ENCODE peak calls at places on chromosomes 5 and 9, in ten cellular contexts. One of them, this sample, is unnamed.

GRCh38 chr5:126014691-126015090 is 408.5 kb upstream of the GRAMD2B start:
- DNase-seq in cardiac muscle cell: no peak
- DNase-seq in neuronal stem cell: no peak
- DNase-seq in prostate gland: no peak
- DNase-seq in AG10803: no peak
- DNase-seq in K562: no peak
- DNase-seq in dorsolateral prefrontal cortex: no peak
- DNase-seq in aorta: no peak
- DNase-seq in upper lobe of right lung: no peak
- DNase-seq in Peyer's patch: no peak
- DNase-seq in this sample: no peak

GRCh38 chr5:118146824-118147223 is 841.5 kb downstream of the DTWD2 start:
- DNase-seq in cardiac muscle cell: no peak
- DNase-seq in neuronal stem cell: no peak
- DNase-seq in aorta: no peak
- DNase-seq in Peyer's patch: no peak
- DNase-seq in AG10803: no peak
- DNase-seq in K562: no peak
- DNase-seq in prostate gland: no peak
- DNase-seq in dorsolateral prefrontal cortex: no peak
- DNase-seq in upper lobe of right lung: no peak
- DNase-seq in this sample: no peak

GRCh38 chr5:108421713-108422112 is 39.8 kb upstream of the FBXL17 start:
- DNase-seq in dorsolateral prefrontal cortex: no peak
- DNase-seq in AG10803: no peak
- DNase-seq in cardiac muscle cell: no peak
- DNase-seq in prostate gland: no peak
- DNase-seq in Peyer's patch: no peak
- DNase-seq in K562: no peak
- DNase-seq in upper lobe of right lung: no peak
- DNase-seq in aorta: no peak
- DNase-seq in neuronal stem cell: no peak
- DNase-seq in this sample: no peak

GRCh38 chr9:14561929-14562386 is 131.3 kb downstream of the ZDHHC21 start:
- DNase-seq in AG10803: no peak
- DNase-seq in K562: no peak
- DNase-seq in neuronal stem cell: peak; percentile 17
- DNase-seq in upper lobe of right lung: no peak
- DNase-seq in Peyer's patch: no peak
- DNase-seq in prostate gland: no peak
- DNase-seq in aorta: no peak
- DNase-seq in dorsolateral prefrontal cortex: no peak
- DNase-seq in cardiac muscle cell: peak; percentile 44
- DNase-seq in this sample: no peak

GRCh38 chr5:180868960-180869359 is 7.9 kb upstream of the ZFP62 start:
- DNase-seq in Peyer's patch: peak; percentile 95
- DNase-seq in upper lobe of right lung: peak; percentile 90
- DNase-seq in neuronal stem cell: peak; percentile 82
- DNase-seq in cardiac muscle cell: peak; percentile 56
- DNase-seq in AG10803: peak; percentile 66
- DNase-seq in K562: peak; percentile 69
- DNase-seq in dorsolateral prefrontal cortex: peak; percentile 57
- DNase-seq in prostate gland: peak; percentile 91
- DNase-seq in aorta: peak; percentile 92
- DNase-seq in this sample: peak; percentile 41

GRCh38 chr5:167964529-167964928 is 326.9 kb upstream of the WWC1 start:
- DNase-seq in aorta: no peak
- DNase-seq in neuronal stem cell: no peak
- DNase-seq in dorsolateral prefrontal cortex: no peak
- DNase-seq in Peyer's patch: no peak
- DNase-seq in AG10803: no peak
- DNase-seq in upper lobe of right lung: no peak
- DNase-seq in K562: no peak
- DNase-seq in prostate gland: no peak
- DNase-seq in cardiac muscle cell: no peak
- DNase-seq in this sample: no peak

GRCh38 chr9:97480749-97481148 is 20.7 kb upstream of the TMOD1 start:
- DNase-seq in AG10803: peak; percentile 77
- DNase-seq in K562: no peak
- DNase-seq in prostate gland: no peak
- DNase-seq in aorta: no peak
- DNase-seq in Peyer's patch: no peak
- DNase-seq in neuronal stem cell: no peak
- DNase-seq in cardiac muscle cell: no peak
- DNase-seq in upper lobe of right lung: no peak
- DNase-seq in dorsolateral prefrontal cortex: no peak
- DNase-seq in this sample: no peak

GRCh38 chr5:132814441-132815294 is 1.6 kb downstream of the SOWAHA start:
- DNase-seq in AG10803: no peak
- DNase-seq in neuronal stem cell: no peak
- DNase-seq in cardiac muscle cell: no peak
- DNase-seq in upper lobe of right lung: no peak
- DNase-seq in K562: no peak
- DNase-seq in aorta: no peak
- DNase-seq in dorsolateral prefrontal cortex: no peak
- DNase-seq in prostate gland: no peak
- DNase-seq in Peyer's patch: no peak
- DNase-seq in this sample: no peak

GRCh38 chr9:93663877-93664548 is 87.6 kb downstream of the PHF2 start:
- DNase-seq in Peyer's patch: peak; percentile 41
- DNase-seq in dorsolateral prefrontal cortex: no peak
- DNase-seq in cardiac muscle cell: no peak
- DNase-seq in prostate gland: no peak
- DNase-seq in AG10803: no peak
- DNase-seq in upper lobe of right lung: peak; percentile 46
- DNase-seq in neuronal stem cell: no peak
- DNase-seq in aorta: peak; percentile 62
- DNase-seq in K562: no peak
- DNase-seq in this sample: no peak

GRCh38 chr5:66410056-66410455 is 186.1 kb upstream of the MAST4 start:
- DNase-seq in cardiac muscle cell: no peak
- DNase-seq in AG10803: no peak
- DNase-seq in prostate gland: no peak
- DNase-seq in K562: no peak
- DNase-seq in upper lobe of right lung: no peak
- DNase-seq in dorsolateral prefrontal cortex: no peak
- DNase-seq in aorta: no peak
- DNase-seq in neuronal stem cell: no peak
- DNase-seq in Peyer's patch: no peak
- DNase-seq in this sample: no peak

GRCh38 chr5:77333451-77334123 is 123.1 kb downstream of the PDE8B start:
- DNase-seq in AG10803: no peak
- DNase-seq in dorsolateral prefrontal cortex: no peak
- DNase-seq in K562: no peak
- DNase-seq in aorta: no peak
- DNase-seq in neuronal stem cell: no peak
- DNase-seq in cardiac muscle cell: peak; percentile 38
- DNase-seq in Peyer's patch: no peak
- DNase-seq in upper lobe of right lung: no peak
- DNase-seq in prostate gland: no peak
- DNase-seq in this sample: no peak

GRCh38 chr5:139646912-139647391 is 1.2 kb upstream of the CXXC5 start:
- DNase-seq in prostate gland: no peak
- DNase-seq in cardiac muscle cell: no peak
- DNase-seq in aorta: peak; percentile 76
- DNase-seq in dorsolateral prefrontal cortex: no peak
- DNase-seq in Peyer's patch: peak; percentile 52
- DNase-seq in upper lobe of right lung: peak; percentile 69
- DNase-seq in neuronal stem cell: no peak
- DNase-seq in AG10803: no peak
- DNase-seq in K562: peak; percentile 28
- DNase-seq in this sample: no peak

GRCh38 chr9:2116073-2116472 is 100.9 kb downstream of the SMARCA2 start:
- DNase-seq in Peyer's patch: no peak
- DNase-seq in AG10803: peak; percentile 37
- DNase-seq in prostate gland: no peak
- DNase-seq in neuronal stem cell: no peak
- DNase-seq in upper lobe of right lung: no peak
- DNase-seq in K562: peak; percentile 5
- DNase-seq in cardiac muscle cell: no peak
- DNase-seq in dorsolateral prefrontal cortex: no peak
- DNase-seq in aorta: no peak
- DNase-seq in this sample: no peak

GRCh38 chr9:13550519-13550918 is 271.0 kb upstream of the MPDZ start:
- DNase-seq in cardiac muscle cell: no peak
- DNase-seq in K562: no peak
- DNase-seq in AG10803: no peak
- DNase-seq in upper lobe of right lung: no peak
- DNase-seq in prostate gland: no peak
- DNase-seq in aorta: no peak
- DNase-seq in Peyer's patch: no peak
- DNase-seq in neuronal stem cell: no peak
- DNase-seq in dorsolateral prefrontal cortex: no peak
- DNase-seq in this sample: no peak

GRCh38 chr5:143016777-143017374 is 246.7 kb downstream of the ARHGAP26 start:
- DNase-seq in K562: peak; percentile 17
- DNase-seq in AG10803: peak; percentile 46
- DNase-seq in prostate gland: peak; percentile 39
- DNase-seq in neuronal stem cell: no peak
- DNase-seq in aorta: no peak
- DNase-seq in cardiac muscle cell: peak; percentile 57
- DNase-seq in Peyer's patch: no peak
- DNase-seq in upper lobe of right lung: no peak
- DNase-seq in dorsolateral prefrontal cortex: no peak
- DNase-seq in this sample: peak; percentile 30

GRCh38 chr5:143154495-143155375 is 248.8 kb downstream of the NR3C1 start:
- DNase-seq in upper lobe of right lung: no peak
- DNase-seq in AG10803: peak; percentile 80
- DNase-seq in K562: no peak
- DNase-seq in aorta: no peak
- DNase-seq in cardiac muscle cell: no peak
- DNase-seq in dorsolateral prefrontal cortex: no peak
- DNase-seq in prostate gland: no peak
- DNase-seq in Peyer's patch: no peak
- DNase-seq in neuronal stem cell: no peak
- DNase-seq in this sample: no peak

GRCh38 chr5:10831416-10831815 is 70.4 kb upstream of the DAP start:
- DNase-seq in cardiac muscle cell: no peak
- DNase-seq in Peyer's patch: no peak
- DNase-seq in upper lobe of right lung: no peak
- DNase-seq in dorsolateral prefrontal cortex: no peak
- DNase-seq in aorta: no peak
- DNase-seq in K562: no peak
- DNase-seq in AG10803: peak; percentile 93
- DNase-seq in neuronal stem cell: no peak
- DNase-seq in prostate gland: no peak
- DNase-seq in this sample: no peak

GRCh38 chr5:87393331-87393730 is 19.4 kb downstream of the CCNH start:
- DNase-seq in prostate gland: no peak
- DNase-seq in upper lobe of right lung: no peak
- DNase-seq in dorsolateral prefrontal cortex: no peak
- DNase-seq in aorta: no peak
- DNase-seq in AG10803: peak; percentile 91
- DNase-seq in K562: no peak
- DNase-seq in cardiac muscle cell: no peak
- DNase-seq in Peyer's patch: no peak
- DNase-seq in neuronal stem cell: no peak
- DNase-seq in this sample: no peak

GRCh38 chr5:6419340-6419852 is 29.3 kb upstream of the UBE2QL1 start:
- DNase-seq in cardiac muscle cell: no peak
- DNase-seq in AG10803: no peak
- DNase-seq in prostate gland: no peak
- DNase-seq in K562: no peak
- DNase-seq in upper lobe of right lung: no peak
- DNase-seq in Peyer's patch: peak; percentile 53
- DNase-seq in aorta: no peak
- DNase-seq in dorsolateral prefrontal cortex: no peak
- DNase-seq in neuronal stem cell: no peak
- DNase-seq in this sample: no peak
- H3K4me3 ChIP-seq in cardiac muscle cell: no peak overlapping the region
- H3K4me3 ChIP-seq in AG10803: no peak overlapping the region
- H3K4me3 ChIP-seq in prostate gland: no peak overlapping the region
- H3K4me3 ChIP-seq in K562: no peak overlapping the region
- H3K4me3 ChIP-seq in upper lobe of right lung: no peak overlapping the region
- H3K4me3 ChIP-seq in Peyer's patch: no peak overlapping the region
- H3K4me3 ChIP-seq in aorta: no peak overlapping the region
- H3K4me3 ChIP-seq in dorsolateral prefrontal cortex: peak overlapping the region; percentile 3
- H3K4me3 ChIP-seq in neuronal stem cell: no peak overlapping the region
- H3K4me3 ChIP-seq in this sample: no peak overlapping the region

DNA sequence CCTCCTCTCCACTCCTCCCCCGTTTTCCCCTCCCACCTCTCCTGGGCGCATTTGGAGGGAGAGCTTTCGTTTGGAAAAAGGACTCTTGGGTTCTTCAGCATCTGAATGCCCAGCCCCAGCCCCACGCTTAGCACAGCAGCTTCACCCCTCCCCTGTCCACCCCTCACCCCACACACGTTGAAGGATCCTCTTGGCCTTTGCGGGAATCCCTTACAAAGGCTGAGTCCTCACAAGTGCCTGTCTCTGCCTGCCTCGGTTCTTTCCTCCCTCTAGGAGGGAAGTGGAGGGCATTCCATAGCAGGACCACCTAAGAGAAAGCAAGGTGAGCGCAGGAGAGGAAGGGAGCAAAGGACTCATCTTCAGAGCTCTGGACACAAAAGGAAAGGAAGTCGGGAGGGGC is 67.3 kb downstream of the DMRT1 start:
- DNase-seq in dorsolateral prefrontal cortex: no peak
- DNase-seq in cardiac muscle cell: no peak
- DNase-seq in prostate gland: no peak
- DNase-seq in AG10803: no peak
- DNase-seq in upper lobe of right lung: no peak
- DNase-seq in K562: no peak
- DNase-seq in Peyer's patch: no peak
- DNase-seq in aorta: no peak
- DNase-seq in neuronal stem cell: no peak
- DNase-seq in this sample: no peak
- H3K4me3 ChIP-seq in dorsolateral prefrontal cortex: no peak overlapping the region
- H3K4me3 ChIP-seq in cardiac muscle cell: no peak overlapping the region
- H3K4me3 ChIP-seq in prostate gland: no peak overlapping the region
- H3K4me3 ChIP-seq in AG10803: no peak overlapping the region
- H3K4me3 ChIP-seq in upper lobe of right lung: no peak overlapping the region
- H3K4me3 ChIP-seq in K562: no peak overlapping the region
- H3K4me3 ChIP-seq in Peyer's patch: no peak overlapping the region
- H3K4me3 ChIP-seq in aorta: no peak overlapping the region
- H3K4me3 ChIP-seq in neuronal stem cell: no peak overlapping the region
- H3K4me3 ChIP-seq in this sample: no peak overlapping the region

DNA sequence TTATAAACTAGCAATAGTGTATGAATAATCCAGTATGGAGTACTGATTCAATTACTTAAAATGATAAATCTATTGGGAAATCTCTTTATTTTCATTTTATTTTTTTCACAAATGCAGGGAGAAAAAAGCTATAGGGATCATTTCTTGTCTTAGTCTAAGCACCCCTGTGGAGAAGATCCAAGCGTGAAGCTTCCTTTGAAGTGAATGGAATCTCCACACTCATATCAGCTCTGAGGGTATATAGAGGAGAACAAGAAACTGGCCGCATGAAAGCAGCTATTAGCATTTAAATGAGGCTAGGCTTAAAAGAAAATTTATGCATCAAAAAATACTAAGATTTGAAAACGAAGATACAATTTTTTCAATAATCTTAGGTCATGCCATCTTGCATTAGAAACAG is 12.9 kb upstream of the PAM start:
- DNase-seq in Peyer's patch: no peak
- DNase-seq in upper lobe of right lung: no peak
- DNase-seq in prostate gland: no peak
- DNase-seq in dorsolateral prefrontal cortex: no peak
- DNase-seq in cardiac muscle cell: no peak
- DNase-seq in aorta: no peak
- DNase-seq in K562: no peak
- DNase-seq in neuronal stem cell: no peak
- DNase-seq in AG10803: no peak
- DNase-seq in this sample: no peak
- H3K4me3 ChIP-seq in Peyer's patch: no peak overlapping the region
- H3K4me3 ChIP-seq in upper lobe of right lung: no peak overlapping the region
- H3K4me3 ChIP-seq in prostate gland: no peak overlapping the region
- H3K4me3 ChIP-seq in dorsolateral prefrontal cortex: no peak overlapping the region
- H3K4me3 ChIP-seq in cardiac muscle cell: no peak overlapping the region
- H3K4me3 ChIP-seq in aorta: no peak overlapping the region
- H3K4me3 ChIP-seq in K562: no peak overlapping the region
- H3K4me3 ChIP-seq in neuronal stem cell: no peak overlapping the region
- H3K4me3 ChIP-seq in AG10803: no peak overlapping the region
- H3K4me3 ChIP-seq in this sample: no peak overlapping the region

GRCh38 chr9:127778280-127779135 is at the start of gene SH2D3C:
- DNase-seq in neuronal stem cell: no peak
- DNase-seq in upper lobe of right lung: peak; percentile 73
- DNase-seq in cardiac muscle cell: peak; percentile 61
- DNase-seq in Peyer's patch: peak; percentile 78
- DNase-seq in AG10803: no peak
- DNase-seq in aorta: no peak
- DNase-seq in K562: peak; percentile 46
- DNase-seq in prostate gland: no peak
- DNase-seq in dorsolateral prefrontal cortex: no peak
- DNase-seq in this sample: no peak
- H3K4me3 ChIP-seq in neuronal stem cell: peak within 1 kb of the TSS; percentile 39
- H3K4me3 ChIP-seq in upper lobe of right lung: peak within 1 kb of the TSS; percentile 43
- H3K4me3 ChIP-seq in cardiac muscle cell: no peak within 1 kb of the TSS
- H3K4me3 ChIP-seq in Peyer's patch: peak within 1 kb of the TSS; percentile 40
- H3K4me3 ChIP-seq in AG10803: no peak within 1 kb of the TSS
- H3K4me3 ChIP-seq in aorta: no peak within 1 kb of the TSS
- H3K4me3 ChIP-seq in K562: no peak within 1 kb of the TSS
- H3K4me3 ChIP-seq in prostate gland: no peak within 1 kb of the TSS
- H3K4me3 ChIP-seq in dorsolateral prefrontal cortex: no peak within 1 kb of the TSS
- H3K4me3 ChIP-seq in this sample: peak within 1 kb of the TSS; percentile 87